ENCODE peak calls at places on chromosomes 6 and 20, in five cellular contexts. A is mesenchymal stem cell, I is MM.1S, H is mammary epithelial cell, W is neuronal stem cell. Z is an unnamed sample.

GRCh38 chr6:5950448-5950847 is 56.3 kb downstream of the NRN1 start:
- DNase-seq in A (no peak), I (no peak), H (no peak), W (no peak), Z (no peak)

GRCh38 chr6:74690365-74690764 is 515.5 kb downstream of the COL12A1 start:
- DNase-seq in A (no peak), I (no peak), H (no peak), W (no peak), Z (no peak)

GRCh38 chr20:4469910-4470309 is 251.8 kb upstream of the PRND start:
- DNase-seq in A (no peak), I (no peak), H (no peak), W (no peak), Z (no peak)

GRCh38 chr6:137813308-137813707 is 53.8 kb upstream of the TNFAIP3 start:
- DNase-seq in A (no peak), I (no peak), H (peak), W (no peak), Z (no peak)

GRCh38 chr20:19735446-19735845 is 22.6 kb upstream of the RIN2 start:
- DNase-seq in A (peak), I (no peak), H (peak), W (no peak), Z (peak)

GRCh38 chr20:35055445-35056276 is 36.9 kb downstream of the TRPC4AP start:
- DNase-seq in A (peak), I (peak), H (no peak), W (no peak), Z (peak)

GRCh38 chr6:111523484-111524166 is 40.6 kb upstream of the REV3L start:
- DNase-seq in A (no peak), I (no peak), H (no peak), W (no peak), Z (no peak)

GRCh38 chr20:37179671-37180524 is 550 bp upstream of the MROH8 start:
- DNase-seq in A (peak), I (no peak), H (peak), W (no peak), Z (peak)

GRCh38 chr6:85674604-85675003 is 31.9 kb upstream of the SYNCRIP start:
- DNase-seq in A (no peak), I (no peak), H (no peak), W (no peak), Z (no peak)

GRCh38 chr6:126535585-126535984 is 195.7 kb downstream of the CENPW start:
- DNase-seq in A (no peak), I (no peak), H (no peak), W (no peak), Z (no peak)

GRCh38 chr20:46977204-46977603 is 82.6 kb downstream of the EYA2 start:
- DNase-seq in A (no peak), I (no peak), H (no peak), W (no peak), Z (no peak)

GRCh38 chr6:117169060-117169635 is 96.2 kb upstream of the VGLL2 start:
- DNase-seq in A (peak), I (no peak), H (no peak), W (no peak), Z (no peak)

GRCh38 chr6:168314948-168315347 is 4.6 kb downstream of the DACT2 start:
- DNase-seq in A (no peak), I (no peak), H (no peak), W (no peak), Z (no peak)

GRCh38 chr6:144578385-144579350 is 293.5 kb downstream of the UTRN start:
- DNase-seq in A (no peak), I (no peak), H (peak), W (no peak), Z (no peak)

GRCh38 chr6:144195671-144196070 is 45.4 kb downstream of the STX11 start:
- DNase-seq in A (peak), I (no peak), H (peak), W (no peak), Z (no peak)

DNA sequence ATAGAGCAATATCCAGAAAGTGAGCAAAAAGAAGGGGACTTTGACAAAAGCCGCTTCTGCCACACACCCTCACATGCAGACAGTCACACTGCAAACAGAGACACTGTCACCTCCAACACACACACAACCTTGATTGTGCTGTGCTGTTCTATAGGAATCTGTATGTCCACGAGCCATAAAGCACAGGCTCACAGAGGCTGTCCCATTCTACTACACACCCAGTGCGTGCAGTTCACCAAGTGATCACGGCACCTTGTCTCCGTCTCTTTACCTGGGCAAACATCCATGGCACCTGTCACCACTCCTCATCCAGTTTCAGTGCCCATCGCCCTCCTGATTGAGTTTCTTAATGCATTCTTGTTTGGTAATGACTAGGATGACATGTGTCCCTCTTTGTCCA is 65.9 kb upstream of the STMND1 start:
- DNase-seq in A (no peak), I (no peak), H (no peak), W (no peak), Z (no peak)
- H3K4me2 ChIP-seq in A (no peak), I (no peak), H (no peak), W (no peak), Z (no peak)

DNA sequence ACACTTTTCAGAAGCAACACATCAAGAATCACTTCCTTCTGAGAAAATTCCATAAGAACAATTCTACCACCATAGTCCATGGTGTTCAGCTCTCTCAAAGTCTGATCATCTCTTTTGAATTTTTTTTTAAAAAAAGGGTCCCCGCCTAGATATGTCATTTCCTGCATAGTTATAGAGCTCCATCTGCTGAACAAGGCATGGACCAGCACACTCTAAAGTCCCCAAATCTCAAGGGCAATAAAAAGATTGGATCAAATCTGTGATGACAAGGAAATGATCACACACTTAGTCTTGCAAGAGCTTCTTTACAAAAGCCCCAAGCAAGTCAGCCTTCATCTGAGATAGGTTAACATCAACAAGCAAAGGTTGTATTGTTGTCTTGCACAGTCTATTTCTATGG is 100.7 kb upstream of the STMND1 start:
- DNase-seq in A (peak), I (no peak), H (no peak), W (no peak), Z (no peak)
- H3K4me2 ChIP-seq in A (no peak), I (no peak), H (no peak), W (no peak), Z (no peak)

DNA sequence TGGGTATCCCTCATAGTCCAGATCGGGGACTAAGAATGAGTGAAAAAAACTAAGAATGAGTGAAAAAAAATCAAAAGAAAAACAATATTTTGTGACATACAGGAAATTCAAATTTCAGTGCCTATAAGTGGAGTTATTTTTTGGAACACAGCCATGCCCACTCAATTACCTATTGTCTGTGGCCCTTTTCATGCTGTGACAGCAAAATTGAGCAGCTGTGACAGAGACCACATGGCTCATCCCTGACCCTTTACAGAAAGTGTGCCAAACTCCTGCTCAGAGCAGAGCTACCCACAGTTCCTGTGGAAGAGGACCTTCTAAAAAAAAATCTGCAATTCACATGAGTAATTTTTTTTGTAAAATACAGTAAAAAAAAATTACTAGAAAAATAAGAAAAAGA is 1.4 kb downstream of the NCR2 start:
- DNase-seq in A (no peak), I (no peak), H (no peak), W (no peak), Z (no peak)
- H3K4me2 ChIP-seq in A (no peak), I (no peak), H (no peak), W (no peak), Z (no peak)

GRCh38 chr6:12602342-12602741 is 114.2 kb upstream of the PHACTR1 start:
- DNase-seq in A (no peak), I (no peak), H (no peak), W (no peak), Z (no peak)

GRCh38 chr6:12603711-12604049 is 112.9 kb upstream of the PHACTR1 start:
- DNase-seq in A (no peak), I (no peak), H (no peak), W (no peak), Z (no peak)

GRCh38 chr6:12605888-12606345 is 110.7 kb upstream of the PHACTR1 start:
- DNase-seq in A (peak), I (peak), H (peak), W (peak), Z (peak)

GRCh38 chr6:12601881-12602280 is 114.7 kb upstream of the PHACTR1 start:
- DNase-seq in A (no peak), I (no peak), H (no peak), W (no peak), Z (no peak)

DNA sequence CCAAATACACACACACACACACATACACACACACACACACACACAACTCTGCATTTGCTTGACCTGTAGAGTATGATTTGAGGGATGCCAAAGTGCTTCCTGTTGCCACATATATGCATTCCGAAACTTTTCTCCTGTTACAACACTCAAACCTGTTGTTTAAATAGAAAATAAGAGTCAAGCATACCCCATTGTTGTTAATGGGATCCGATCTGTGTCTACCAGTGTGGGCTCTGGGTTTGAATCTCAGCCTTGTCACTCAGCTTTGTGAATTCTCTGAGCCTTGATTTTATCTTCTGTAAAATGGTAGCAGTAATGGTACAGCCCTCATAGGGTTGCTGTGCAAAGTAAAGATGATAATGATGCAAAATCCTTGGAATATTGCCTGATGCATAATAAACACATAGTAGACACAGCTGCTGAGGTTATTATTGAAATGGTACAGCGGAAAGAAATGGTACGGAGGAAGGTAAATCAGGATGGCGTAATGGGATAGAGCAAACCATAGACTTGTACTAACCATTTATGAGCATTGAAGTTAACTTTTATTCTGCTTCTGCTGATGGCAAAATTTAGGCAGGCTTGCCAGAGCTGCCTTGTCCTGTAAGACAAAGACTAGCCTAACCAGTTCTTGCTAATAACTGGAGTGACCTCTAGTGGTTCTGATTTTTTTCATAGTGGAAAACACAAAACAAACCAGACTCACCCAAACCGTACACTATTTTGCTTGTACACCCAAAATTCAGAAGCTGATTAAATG is 113.4 kb upstream of the PHACTR1 start:
- DNase-seq in A (peak), I (peak), H (peak), W (no peak), Z (no peak)
- H3K4me2 ChIP-seq in A (no peak), I (no peak), H (no peak), W (no peak), Z (no peak)

GRCh38 chr6:55052846-55053245 is 121.5 kb upstream of the HCRTR2 start:
- DNase-seq in A (no peak), I (no peak), H (no peak), W (no peak), Z (no peak)

GRCh38 chr6:55046869-55047422 is 127.4 kb upstream of the HCRTR2 start:
- DNase-seq in A (no peak), I (no peak), H (no peak), W (no peak), Z (peak)

GRCh38 chr6:55047433-55048044 is 126.8 kb upstream of the HCRTR2 start:
- DNase-seq in A (no peak), I (no peak), H (no peak), W (no peak), Z (peak)
- H3K4me2 ChIP-seq in A (no peak), I (no peak), H (no peak), W (no peak), Z (no peak)

GRCh38 chr6:34517461-34517868 is 38.7 kb downstream of the SPDEF start:
- DNase-seq in A (no peak), I (no peak), H (no peak), W (no peak), Z (peak)
- H3K4me2 ChIP-seq in A (no peak), I (no peak), H (no peak), W (no peak), Z (no peak)

GRCh38 chr6:28657367-28657755 is 131.7 kb downstream of the GPX5 start:
- DNase-seq in A (no peak), I (no peak), H (no peak), W (no peak), Z (no peak)
- H3K4me2 ChIP-seq in A (peak), I (peak), H (peak), W (peak), Z (peak)

DNA sequence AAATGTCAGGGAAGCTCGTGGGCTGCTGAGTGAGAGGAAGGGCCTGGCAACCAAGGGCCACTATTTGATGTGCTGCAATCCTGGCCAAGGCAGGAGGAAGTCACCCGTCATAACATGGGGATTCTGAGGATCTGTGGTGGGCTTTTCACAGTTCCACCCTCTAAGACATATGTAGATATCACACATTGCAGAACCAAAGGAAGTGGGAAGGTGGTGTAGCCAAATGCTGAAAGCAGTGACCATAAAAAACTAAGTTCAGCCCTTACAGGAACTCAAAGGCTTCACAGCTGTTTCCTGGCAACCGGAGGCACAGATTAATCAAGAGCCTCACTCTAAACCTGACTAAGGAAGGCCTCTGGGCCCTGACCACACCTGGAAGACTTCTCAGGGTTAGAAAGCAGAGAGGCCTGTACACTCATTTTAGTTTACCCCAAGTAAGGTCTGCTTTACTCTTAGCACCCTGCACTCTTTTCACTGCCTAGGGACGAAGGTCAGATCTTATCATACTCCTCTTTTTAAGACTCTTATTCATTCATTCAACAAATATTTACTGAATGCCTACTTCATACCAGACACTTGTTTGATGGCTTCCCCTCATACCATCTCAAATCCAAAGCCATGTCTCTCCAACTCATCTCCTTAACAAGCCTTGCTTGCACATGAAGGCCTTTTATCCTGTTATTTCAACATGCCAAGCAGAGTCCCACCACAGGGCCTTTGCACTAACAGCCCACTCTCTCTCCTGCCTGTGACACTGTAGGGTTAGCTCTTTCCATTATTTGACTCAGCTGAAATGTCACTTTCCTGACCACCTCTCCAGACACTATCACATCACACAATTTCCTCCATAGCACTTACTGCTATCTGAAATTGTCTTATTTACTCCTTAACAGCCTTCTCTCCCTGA is 2.6 kb downstream of the UBE2V1 start:
- DNase-seq in A (peak), I (peak), H (peak), W (no peak), Z (no peak)
- H3K4me2 ChIP-seq in A (no peak), I (peak), H (peak), W (no peak), Z (peak)

GRCh38 chr6:48068326-48069191 is 42.4 kb downstream of the PTCHD4 start:
- DNase-seq in A (peak), I (no peak), H (no peak), W (no peak), Z (peak)

GRCh38 chr6:48061630-48062029 is 49.4 kb downstream of the PTCHD4 start:
- DNase-seq in A (peak), I (no peak), H (peak), W (no peak), Z (peak)

GRCh38 chr6:48069280-48069679 is 41.7 kb downstream of the PTCHD4 start:
- DNase-seq in A (peak), I (no peak), H (no peak), W (no peak), Z (peak)

GRCh38 chr6:48071833-48072232 is 39.2 kb downstream of the PTCHD4 start:
- DNase-seq in A (no peak), I (no peak), H (no peak), W (no peak), Z (no peak)

GRCh38 chr6:48067148-48067709 is 43.8 kb downstream of the PTCHD4 start:
- DNase-seq in A (no peak), I (no peak), H (no peak), W (no peak), Z (peak)
- H3K4me2 ChIP-seq in A (no peak), I (no peak), H (no peak), W (no peak), Z (no peak)

DNA sequence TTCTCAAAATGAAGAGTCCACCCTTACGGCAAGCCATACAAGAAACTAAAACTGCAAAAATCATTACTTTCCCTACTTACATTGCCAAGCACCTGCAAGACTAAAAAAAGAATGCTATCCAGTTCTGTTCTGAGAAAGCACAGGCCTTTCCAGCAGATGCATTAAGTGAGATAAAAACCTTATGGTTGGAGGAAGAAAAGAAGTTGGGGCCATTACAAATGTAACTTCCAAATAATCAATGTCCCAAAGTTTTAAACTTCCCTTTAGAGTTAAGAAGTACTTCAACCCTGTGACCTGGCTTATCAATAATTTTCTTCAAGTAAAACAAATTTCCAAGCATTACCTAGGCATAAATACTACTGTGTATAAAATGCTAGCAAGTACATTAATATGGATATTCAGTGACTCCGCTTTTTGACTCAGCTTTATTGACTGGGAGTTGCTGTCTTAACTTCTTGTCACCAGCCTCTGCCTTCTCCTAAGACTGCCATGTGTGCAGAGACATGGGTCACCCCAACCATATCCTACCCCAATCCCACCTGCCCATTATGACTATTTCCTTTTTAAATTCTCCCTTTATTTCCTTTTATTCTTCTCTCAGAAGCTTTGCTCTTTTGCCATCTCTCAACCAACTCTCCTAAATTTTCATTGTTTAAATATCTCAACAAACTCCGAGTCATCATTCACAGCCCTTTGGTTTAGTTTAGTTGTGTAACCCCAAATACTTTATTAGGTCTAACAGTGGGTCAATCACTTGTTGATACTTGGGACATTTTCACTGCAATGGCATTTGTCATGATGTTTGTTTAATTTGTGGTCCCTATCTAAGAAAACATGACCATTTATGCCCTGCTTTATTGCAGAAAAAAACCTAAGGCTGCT is 49.7 kb downstream of the SLC22A23 start:
- DNase-seq in A (no peak), I (peak), H (no peak), W (no peak), Z (no peak)
- H3K4me2 ChIP-seq in A (no peak), I (no peak), H (no peak), W (no peak), Z (no peak)

Z was measured in osteoblast.